ENCODE peak calls at places on chromosomes 12 and 14, in four cellular contexts. H is activated T-cell treated with anti-CD3 and anti-CD28 coated beads for 24 hours, W is choroid plexus epithelial cell, N is left kidney. Q is an unnamed sample.

GRCh38 chr12:81888341-81888740 is 129.2 kb upstream of the PPFIA2 start:
- DNase-seq in H (no peak), W (peak; percentile 13), N (peak; percentile 2), Q (no peak)

GRCh38 chr12:25251749-25252148 is 1.0 kb upstream of the KRAS start:
- DNase-seq in H (no peak), W (no peak), N (peak; percentile 25), Q (no peak)

GRCh38 chr12:20368653-20369163 is 371 bp downstream of the PDE3A start:
- DNase-seq in W (peak; percentile 64), H (no peak), N (peak; percentile 80), Q (peak; percentile 36)

GRCh38 chr14:93984987-93985410 is 8.6 kb upstream of the ASB2 start:
- DNase-seq in W (peak; percentile 92), N (peak; percentile 59), H (no peak), Q (peak; percentile 57)

GRCh38 chr12:34400423-34400881 is 378.2 kb downstream of the ALG10 start:
- DNase-seq in H (no peak), W (no peak), N (no peak), Q (no peak)

GRCh38 chr12:54390176-54390667 is 5.7 kb upstream of the ZNF385A start:
- DNase-seq in H (no peak), W (no peak), N (peak; percentile 53), Q (no peak)

GRCh38 chr12:56863789-56864188 is 70.4 kb downstream of the SDR9C7 start:
- DNase-seq in N (no peak), H (no peak), W (no peak), Q (no peak)

GRCh38 chr12:127381043-127381668 is 885.8 kb upstream of the TMEM132C start:
- DNase-seq in N (peak; percentile 82), H (peak; percentile 26), W (peak; percentile 35), Q (peak; percentile 34)

GRCh38 chr14:104422301-104423223 is 157.0 kb upstream of the C14orf180 start:
- DNase-seq in W (no peak), H (no peak), N (peak; percentile 95), Q (no peak)

GRCh38 chr12:80154261-80154660 is 54.9 kb downstream of the OTOGL start:
- DNase-seq in H (no peak), N (no peak), W (peak; percentile 60), Q (no peak)

GRCh38 chr14:78897443-78897842 is 727.3 kb downstream of the NRXN3 start:
- DNase-seq in N (no peak), W (no peak), H (no peak), Q (no peak)

GRCh38 chr12:27969901-27970390 is 2.6 kb downstream of the PTHLH start:
- DNase-seq in W (peak; percentile 55), N (peak; percentile 88), H (peak; percentile 45), Q (peak; percentile 60)

Q was measured in mucosa of descending colon.